ENCODE peak calls at places on chromosomes 5 and 9, in seven cellular contexts. One of them, this sample, is unnamed.

GRCh38 chr9:94922098-94922607 is 195.7 kb downstream of the AOPEP start:
- DNase-seq in activated CD8-positive, alpha-beta memory T cell treated with anti-CD3 and anti-CD28 coated beads for 4 hours: no peak
- DNase-seq in non-pigmented ciliary epithelial cell: peak
- DNase-seq in NT2/D1: no peak
- DNase-seq in skeletal muscle cell: peak
- DNase-seq in T-cell: no peak
- DNase-seq in ovary: peak
- DNase-seq in this sample: peak

GRCh38 chr9:22084336-22085035 is 75.4 kb upstream of the CDKN2B start:
- DNase-seq in activated CD8-positive, alpha-beta memory T cell treated with anti-CD3 and anti-CD28 coated beads for 4 hours: no peak
- DNase-seq in non-pigmented ciliary epithelial cell: peak
- DNase-seq in NT2/D1: no peak
- DNase-seq in skeletal muscle cell: peak
- DNase-seq in T-cell: no peak
- DNase-seq in ovary: no peak
- DNase-seq in this sample: peak

GRCh38 chr5:142957528-142957927 is 187.4 kb downstream of the ARHGAP26 start:
- DNase-seq in activated CD8-positive, alpha-beta memory T cell treated with anti-CD3 and anti-CD28 coated beads for 4 hours: no peak
- DNase-seq in non-pigmented ciliary epithelial cell: no peak
- DNase-seq in NT2/D1: no peak
- DNase-seq in skeletal muscle cell: no peak
- DNase-seq in T-cell: no peak
- DNase-seq in ovary: no peak
- DNase-seq in this sample: no peak

GRCh38 chr9:76230961-76231360 is 163.3 kb downstream of the RFK start:
- DNase-seq in activated CD8-positive, alpha-beta memory T cell treated with anti-CD3 and anti-CD28 coated beads for 4 hours: no peak
- DNase-seq in non-pigmented ciliary epithelial cell: no peak
- DNase-seq in NT2/D1: no peak
- DNase-seq in skeletal muscle cell: no peak
- DNase-seq in T-cell: no peak
- DNase-seq in ovary: no peak
- DNase-seq in this sample: no peak

GRCh38 chr9:7104625-7105024 is 346.9 kb downstream of the KDM4C start:
- DNase-seq in activated CD8-positive, alpha-beta memory T cell treated with anti-CD3 and anti-CD28 coated beads for 4 hours: no peak
- DNase-seq in non-pigmented ciliary epithelial cell: no peak
- DNase-seq in NT2/D1: no peak
- DNase-seq in skeletal muscle cell: no peak
- DNase-seq in T-cell: no peak
- DNase-seq in ovary: no peak
- DNase-seq in this sample: no peak

GRCh38 chr5:15386122-15386521 is 113.9 kb upstream of the FBXL7 start:
- DNase-seq in activated CD8-positive, alpha-beta memory T cell treated with anti-CD3 and anti-CD28 coated beads for 4 hours: no peak
- DNase-seq in non-pigmented ciliary epithelial cell: no peak
- DNase-seq in NT2/D1: no peak
- DNase-seq in skeletal muscle cell: no peak
- DNase-seq in T-cell: no peak
- DNase-seq in ovary: no peak
- DNase-seq in this sample: no peak

GRCh38 chr5:29296548-29296947 is 1896.9 kb upstream of the CDH6 start:
- DNase-seq in activated CD8-positive, alpha-beta memory T cell treated with anti-CD3 and anti-CD28 coated beads for 4 hours: no peak
- DNase-seq in non-pigmented ciliary epithelial cell: no peak
- DNase-seq in NT2/D1: no peak
- DNase-seq in skeletal muscle cell: no peak
- DNase-seq in T-cell: no peak
- DNase-seq in ovary: peak
- DNase-seq in this sample: no peak

GRCh38 chr9:82490019-82490499 is 501.5 kb downstream of the SPATA31D1 start:
- DNase-seq in activated CD8-positive, alpha-beta memory T cell treated with anti-CD3 and anti-CD28 coated beads for 4 hours: no peak
- DNase-seq in non-pigmented ciliary epithelial cell: no peak
- DNase-seq in NT2/D1: no peak
- DNase-seq in skeletal muscle cell: peak
- DNase-seq in T-cell: no peak
- DNase-seq in ovary: no peak
- DNase-seq in this sample: no peak

GRCh38 chr5:16934123-16934522 is 2.0 kb downstream of the MYO10 start:
- DNase-seq in activated CD8-positive, alpha-beta memory T cell treated with anti-CD3 and anti-CD28 coated beads for 4 hours: no peak
- DNase-seq in non-pigmented ciliary epithelial cell: peak
- DNase-seq in NT2/D1: peak
- DNase-seq in skeletal muscle cell: no peak
- DNase-seq in T-cell: no peak
- DNase-seq in ovary: peak
- DNase-seq in this sample: no peak

GRCh38 chr5:174608631-174609097 is 115.7 kb upstream of the MSX2 start:
- DNase-seq in activated CD8-positive, alpha-beta memory T cell treated with anti-CD3 and anti-CD28 coated beads for 4 hours: no peak
- DNase-seq in non-pigmented ciliary epithelial cell: no peak
- DNase-seq in NT2/D1: no peak
- DNase-seq in skeletal muscle cell: no peak
- DNase-seq in T-cell: no peak
- DNase-seq in ovary: no peak
- DNase-seq in this sample: no peak

GRCh38 chr5:168979140-168979539 is 321.8 kb downstream of the SLIT3 start:
- DNase-seq in activated CD8-positive, alpha-beta memory T cell treated with anti-CD3 and anti-CD28 coated beads for 4 hours: no peak
- DNase-seq in non-pigmented ciliary epithelial cell: no peak
- DNase-seq in NT2/D1: no peak
- DNase-seq in skeletal muscle cell: no peak
- DNase-seq in T-cell: no peak
- DNase-seq in ovary: no peak
- DNase-seq in this sample: no peak

GRCh38 chr9:16175461-16175860 is 622.6 kb downstream of the CCDC171 start:
- DNase-seq in activated CD8-positive, alpha-beta memory T cell treated with anti-CD3 and anti-CD28 coated beads for 4 hours: no peak
- DNase-seq in non-pigmented ciliary epithelial cell: no peak
- DNase-seq in NT2/D1: no peak
- DNase-seq in skeletal muscle cell: no peak
- DNase-seq in T-cell: no peak
- DNase-seq in ovary: no peak
- DNase-seq in this sample: no peak

GRCh38 chr5:13382232-13382631 is 562.3 kb downstream of the DNAH5 start:
- DNase-seq in activated CD8-positive, alpha-beta memory T cell treated with anti-CD3 and anti-CD28 coated beads for 4 hours: no peak
- DNase-seq in non-pigmented ciliary epithelial cell: no peak
- DNase-seq in NT2/D1: no peak
- DNase-seq in skeletal muscle cell: no peak
- DNase-seq in T-cell: no peak
- DNase-seq in ovary: no peak
- DNase-seq in this sample: no peak

GRCh38 chr9:94603259-94603776 is 9.7 kb upstream of the FBP2 start:
- DNase-seq in activated CD8-positive, alpha-beta memory T cell treated with anti-CD3 and anti-CD28 coated beads for 4 hours: peak
- DNase-seq in non-pigmented ciliary epithelial cell: peak
- DNase-seq in NT2/D1: peak
- DNase-seq in skeletal muscle cell: peak
- DNase-seq in T-cell: peak
- DNase-seq in ovary: peak
- DNase-seq in this sample: no peak

GRCh38 chr9:8916771-8917170 is 1117.2 kb upstream of the DMAC1 start:
- DNase-seq in activated CD8-positive, alpha-beta memory T cell treated with anti-CD3 and anti-CD28 coated beads for 4 hours: no peak
- DNase-seq in non-pigmented ciliary epithelial cell: no peak
- DNase-seq in NT2/D1: no peak
- DNase-seq in skeletal muscle cell: no peak
- DNase-seq in T-cell: no peak
- DNase-seq in ovary: no peak
- DNase-seq in this sample: no peak

GRCh38 chr9:132997591-132997990 is 19.1 kb downstream of the GFI1B start:
- DNase-seq in activated CD8-positive, alpha-beta memory T cell treated with anti-CD3 and anti-CD28 coated beads for 4 hours: no peak
- DNase-seq in non-pigmented ciliary epithelial cell: peak
- DNase-seq in NT2/D1: no peak
- DNase-seq in skeletal muscle cell: peak
- DNase-seq in T-cell: no peak
- DNase-seq in ovary: no peak
- DNase-seq in this sample: peak

GRCh38 chr5:165460911-165461310 is 1955.5 kb downstream of the MAT2B start:
- DNase-seq in activated CD8-positive, alpha-beta memory T cell treated with anti-CD3 and anti-CD28 coated beads for 4 hours: no peak
- DNase-seq in non-pigmented ciliary epithelial cell: no peak
- DNase-seq in NT2/D1: no peak
- DNase-seq in skeletal muscle cell: no peak
- DNase-seq in T-cell: no peak
- DNase-seq in ovary: no peak
- DNase-seq in this sample: no peak

GRCh38 chr5:633521-633955 is 21.4 kb downstream of the CEP72 start:
- DNase-seq in activated CD8-positive, alpha-beta memory T cell treated with anti-CD3 and anti-CD28 coated beads for 4 hours: no peak
- DNase-seq in non-pigmented ciliary epithelial cell: no peak
- DNase-seq in NT2/D1: no peak
- DNase-seq in skeletal muscle cell: peak
- DNase-seq in T-cell: no peak
- DNase-seq in ovary: no peak
- DNase-seq in this sample: no peak

GRCh38 chr5:65364907-65365306 is 116.8 kb downstream of the ADAMTS6 start:
- DNase-seq in activated CD8-positive, alpha-beta memory T cell treated with anti-CD3 and anti-CD28 coated beads for 4 hours: no peak
- DNase-seq in non-pigmented ciliary epithelial cell: no peak
- DNase-seq in NT2/D1: no peak
- DNase-seq in skeletal muscle cell: no peak
- DNase-seq in T-cell: no peak
- DNase-seq in ovary: no peak
- DNase-seq in this sample: no peak

GRCh38 chr9:34546834-34547827 is 24.3 kb upstream of the ENHO start:
- DNase-seq in activated CD8-positive, alpha-beta memory T cell treated with anti-CD3 and anti-CD28 coated beads for 4 hours: no peak
- DNase-seq in non-pigmented ciliary epithelial cell: no peak
- DNase-seq in NT2/D1: peak
- DNase-seq in skeletal muscle cell: peak
- DNase-seq in T-cell: peak
- DNase-seq in ovary: no peak
- DNase-seq in this sample: no peak

GRCh38 chr5:56595561-56595960 is 219.8 kb upstream of the MAP3K1 start:
- DNase-seq in activated CD8-positive, alpha-beta memory T cell treated with anti-CD3 and anti-CD28 coated beads for 4 hours: no peak
- DNase-seq in non-pigmented ciliary epithelial cell: no peak
- DNase-seq in NT2/D1: no peak
- DNase-seq in skeletal muscle cell: no peak
- DNase-seq in T-cell: no peak
- DNase-seq in ovary: no peak
- DNase-seq in this sample: no peak

GRCh38 chr5:122008061-122008460 is 46.3 kb downstream of the SRFBP1 start:
- DNase-seq in activated CD8-positive, alpha-beta memory T cell treated with anti-CD3 and anti-CD28 coated beads for 4 hours: no peak
- DNase-seq in non-pigmented ciliary epithelial cell: no peak
- DNase-seq in NT2/D1: no peak
- DNase-seq in skeletal muscle cell: no peak
- DNase-seq in T-cell: no peak
- DNase-seq in ovary: no peak
- DNase-seq in this sample: no peak

GRCh38 chr5:146427619-146427997 is 19.5 kb upstream of the TCERG1 start:
- DNase-seq in activated CD8-positive, alpha-beta memory T cell treated with anti-CD3 and anti-CD28 coated beads for 4 hours: no peak
- DNase-seq in non-pigmented ciliary epithelial cell: no peak
- DNase-seq in NT2/D1: no peak
- DNase-seq in skeletal muscle cell: no peak
- DNase-seq in T-cell: no peak
- DNase-seq in ovary: no peak
- DNase-seq in this sample: no peak

GRCh38 chr5:176694146-176694545 is 46.9 kb downstream of the TSPAN17 start:
- DNase-seq in activated CD8-positive, alpha-beta memory T cell treated with anti-CD3 and anti-CD28 coated beads for 4 hours: no peak
- DNase-seq in non-pigmented ciliary epithelial cell: no peak
- DNase-seq in NT2/D1: no peak
- DNase-seq in skeletal muscle cell: no peak
- DNase-seq in T-cell: no peak
- DNase-seq in ovary: no peak
- DNase-seq in this sample: no peak

GRCh38 chr9:86324308-86324707 is 29.9 kb downstream of the TUT7 start:
- DNase-seq in activated CD8-positive, alpha-beta memory T cell treated with anti-CD3 and anti-CD28 coated beads for 4 hours: no peak
- DNase-seq in non-pigmented ciliary epithelial cell: peak
- DNase-seq in NT2/D1: no peak
- DNase-seq in skeletal muscle cell: no peak
- DNase-seq in T-cell: no peak
- DNase-seq in ovary: no peak
- DNase-seq in this sample: no peak

GRCh38 chr5:1704266-1704665 is 95.4 kb downstream of the MRPL36 start:
- DNase-seq in activated CD8-positive, alpha-beta memory T cell treated with anti-CD3 and anti-CD28 coated beads for 4 hours: no peak
- DNase-seq in non-pigmented ciliary epithelial cell: no peak
- DNase-seq in NT2/D1: no peak
- DNase-seq in skeletal muscle cell: no peak
- DNase-seq in T-cell: no peak
- DNase-seq in ovary: no peak
- DNase-seq in this sample: no peak

GRCh38 chr9:135766707-135767106 is 64.7 kb downstream of the KCNT1 start:
- DNase-seq in activated CD8-positive, alpha-beta memory T cell treated with anti-CD3 and anti-CD28 coated beads for 4 hours: no peak
- DNase-seq in non-pigmented ciliary epithelial cell: no peak
- DNase-seq in NT2/D1: no peak
- DNase-seq in skeletal muscle cell: no peak
- DNase-seq in T-cell: no peak
- DNase-seq in ovary: no peak
- DNase-seq in this sample: no peak

GRCh38 chr9:36844961-36845360 is 189.1 kb downstream of the PAX5 start:
- DNase-seq in activated CD8-positive, alpha-beta memory T cell treated with anti-CD3 and anti-CD28 coated beads for 4 hours: no peak
- DNase-seq in non-pigmented ciliary epithelial cell: no peak
- DNase-seq in NT2/D1: no peak
- DNase-seq in skeletal muscle cell: no peak
- DNase-seq in T-cell: no peak
- DNase-seq in ovary: no peak
- DNase-seq in this sample: no peak

GRCh38 chr5:80541392-80541791 is 28.7 kb downstream of the ANKRD34B start:
- DNase-seq in activated CD8-positive, alpha-beta memory T cell treated with anti-CD3 and anti-CD28 coated beads for 4 hours: no peak
- DNase-seq in non-pigmented ciliary epithelial cell: no peak
- DNase-seq in NT2/D1: no peak
- DNase-seq in skeletal muscle cell: no peak
- DNase-seq in T-cell: no peak
- DNase-seq in ovary: no peak
- DNase-seq in this sample: no peak

GRCh38 chr5:68046445-68046844 is 169.1 kb upstream of the PIK3R1 start:
- DNase-seq in activated CD8-positive, alpha-beta memory T cell treated with anti-CD3 and anti-CD28 coated beads for 4 hours: no peak
- DNase-seq in non-pigmented ciliary epithelial cell: peak
- DNase-seq in NT2/D1: no peak
- DNase-seq in skeletal muscle cell: peak
- DNase-seq in T-cell: no peak
- DNase-seq in ovary: no peak
- DNase-seq in this sample: peak

GRCh38 chr5:140607031-140607430 is 25.9 kb downstream of the CD14 start:
- DNase-seq in activated CD8-positive, alpha-beta memory T cell treated with anti-CD3 and anti-CD28 coated beads for 4 hours: no peak
- DNase-seq in non-pigmented ciliary epithelial cell: no peak
- DNase-seq in NT2/D1: no peak
- DNase-seq in skeletal muscle cell: no peak
- DNase-seq in T-cell: no peak
- DNase-seq in ovary: no peak
- DNase-seq in this sample: no peak

GRCh38 chr5:83877911-83878706 is 157.5 kb upstream of the HAPLN1 start:
- DNase-seq in activated CD8-positive, alpha-beta memory T cell treated with anti-CD3 and anti-CD28 coated beads for 4 hours: no peak
- DNase-seq in non-pigmented ciliary epithelial cell: peak
- DNase-seq in NT2/D1: no peak
- DNase-seq in skeletal muscle cell: no peak
- DNase-seq in T-cell: no peak
- DNase-seq in ovary: no peak
- DNase-seq in this sample: peak

GRCh38 chr5:172097356-172097755 is 90.7 kb downstream of the STK10 start:
- DNase-seq in activated CD8-positive, alpha-beta memory T cell treated with anti-CD3 and anti-CD28 coated beads for 4 hours: no peak
- DNase-seq in non-pigmented ciliary epithelial cell: no peak
- DNase-seq in NT2/D1: no peak
- DNase-seq in skeletal muscle cell: no peak
- DNase-seq in T-cell: no peak
- DNase-seq in ovary: no peak
- DNase-seq in this sample: no peak

GRCh38 chr9:128055222-128056040 is 11.7 kb downstream of the NAIF1 start:
- DNase-seq in activated CD8-positive, alpha-beta memory T cell treated with anti-CD3 and anti-CD28 coated beads for 4 hours: no peak
- DNase-seq in non-pigmented ciliary epithelial cell: no peak
- DNase-seq in NT2/D1: no peak
- DNase-seq in skeletal muscle cell: no peak
- DNase-seq in T-cell: no peak
- DNase-seq in ovary: peak
- DNase-seq in this sample: no peak

GRCh38 chr9:37126214-37126788 is 5.9 kb downstream of the ZCCHC7 start:
- DNase-seq in activated CD8-positive, alpha-beta memory T cell treated with anti-CD3 and anti-CD28 coated beads for 4 hours: no peak
- DNase-seq in non-pigmented ciliary epithelial cell: no peak
- DNase-seq in NT2/D1: no peak
- DNase-seq in skeletal muscle cell: no peak
- DNase-seq in T-cell: no peak
- DNase-seq in ovary: no peak
- DNase-seq in this sample: no peak

This sample was measured in AG04449.